ENCODE peak calls at places on chromosomes 11 and 22, in four cellular contexts. B is stomach, Q is suprapubic skin, T is upper lobe of left lung. E is an unnamed sample.

GRCh38 chr11:119108151-119108856 is 1.2 kb downstream of the C2CD2L start:
- DNase-seq in Q (no peak), T (peak), B (peak), E (peak)

GRCh38 chr11:14894657-14895598 is 2.9 kb upstream of the CYP2R1 start:
- DNase-seq in Q (no peak), B (no peak), T (peak), E (no peak)

GRCh38 chr22:48257690-48258065 is 1495.2 kb downstream of the TBC1D22A start:
- DNase-seq in T (no peak), Q (peak), B (no peak), E (no peak)

GRCh38 chr11:76670475-76671235 is at the start of gene LRRC32:
- DNase-seq in Q (no peak), B (peak), T (peak), E (no peak)

GRCh38 chr11:118290923-118291322 is 13.6 kb upstream of the CD3E start:
- DNase-seq in T (peak), Q (no peak), B (peak), E (peak)

GRCh38 chr11:47992959-47993820 is 12.8 kb downstream of the PTPRJ start:
- DNase-seq in T (peak), Q (no peak), B (no peak), E (no peak)

GRCh38 chr11:121965330-121965729 is 150.7 kb downstream of the BLID start:
- DNase-seq in Q (no peak), B (no peak), T (no peak), E (no peak)

GRCh38 chr11:114563077-114563476 is 3.4 kb upstream of the NXPE1 start:
- DNase-seq in B (no peak), Q (no peak), T (no peak), E (no peak)

GRCh38 chr22:50684501-50684900 is 11.9 kb downstream of the SHANK3 start:
- DNase-seq in Q (no peak), B (peak), T (no peak), E (no peak)

GRCh38 chr11:75560644-75561043 is 1.4 kb upstream of the SERPINH1 start:
- DNase-seq in B (no peak), Q (no peak), T (no peak), E (no peak)

GRCh38 chr11:118532091-118532490 is 1.1 kb downstream of the TMEM25 start:
- DNase-seq in T (no peak), Q (no peak), B (no peak), E (no peak)

GRCh38 chr22:19201858-19202798 is 23.6 kb upstream of the SLC25A1 start:
- DNase-seq in T (no peak), Q (no peak), B (no peak), E (no peak)

GRCh38 chr11:69638941-69639681 is 1.8 kb upstream of the CCND1 start:
- DNase-seq in Q (peak), B (peak), T (peak), E (peak)

GRCh38 chr22:36486619-36487384 is 5.4 kb upstream of the TXN2 start:
- DNase-seq in T (no peak), Q (no peak), B (peak), E (peak)

GRCh38 chr22:38784035-38784434 is 9.9 kb downstream of the DNAL4 start:
- DNase-seq in T (no peak), Q (no peak), B (no peak), E (no peak)

GRCh38 chr11:92769125-92769524 is 200.3 kb upstream of the MTNR1B start:
- DNase-seq in B (no peak), Q (no peak), T (no peak), E (no peak)

GRCh38 chr11:16293204-16293681 is 63.1 kb downstream of the SOX6 start:
- DNase-seq in B (no peak), Q (no peak), T (no peak), E (no peak)

GRCh38 chr11:83835423-83835822 is 549.3 kb upstream of the CCDC90B start:
- DNase-seq in T (no peak), Q (no peak), B (no peak), E (no peak)

GRCh38 chr22:35930933-35931332 is 97.7 kb downstream of the RBFOX2 start:
- DNase-seq in T (no peak), B (no peak), Q (no peak), E (no peak)

GRCh38 chr11:63951779-63952536 is 13.2 kb downstream of the NAA40 start:
- DNase-seq in T (no peak), B (no peak), Q (no peak), E (peak)

GRCh38 chr11:128733440-128734115 is 39.7 kb downstream of the FLI1 start:
- DNase-seq in Q (no peak), B (no peak), T (no peak), E (no peak)

DNA sequence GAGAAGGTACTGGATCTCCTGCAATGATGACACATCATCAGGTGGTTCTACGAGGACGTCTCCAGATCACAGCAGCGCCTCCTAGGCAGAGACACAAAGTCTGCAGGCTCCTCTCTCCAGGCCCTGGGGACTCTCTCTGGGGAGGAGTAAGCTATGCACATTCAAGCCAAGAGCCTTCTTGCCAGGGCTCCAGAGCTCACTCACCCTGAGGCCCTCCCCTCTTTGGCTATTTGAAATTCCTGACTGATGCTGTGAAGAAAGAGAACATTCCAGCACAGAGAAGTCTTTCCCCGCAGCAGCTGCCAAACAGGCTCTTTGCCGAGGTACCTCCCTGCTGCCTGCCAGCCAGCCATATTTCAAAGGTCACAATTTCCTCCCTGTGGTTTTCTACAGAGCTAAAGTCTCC is 204.9 kb downstream of the CSNK2A3 start:
- DNase-seq in T (peak), Q (no peak), B (no peak), E (peak)
- TF ChIP-seq POLR2AphosphoS5 in T (no peak), Q (peak), B (peak), E (peak)

DNA sequence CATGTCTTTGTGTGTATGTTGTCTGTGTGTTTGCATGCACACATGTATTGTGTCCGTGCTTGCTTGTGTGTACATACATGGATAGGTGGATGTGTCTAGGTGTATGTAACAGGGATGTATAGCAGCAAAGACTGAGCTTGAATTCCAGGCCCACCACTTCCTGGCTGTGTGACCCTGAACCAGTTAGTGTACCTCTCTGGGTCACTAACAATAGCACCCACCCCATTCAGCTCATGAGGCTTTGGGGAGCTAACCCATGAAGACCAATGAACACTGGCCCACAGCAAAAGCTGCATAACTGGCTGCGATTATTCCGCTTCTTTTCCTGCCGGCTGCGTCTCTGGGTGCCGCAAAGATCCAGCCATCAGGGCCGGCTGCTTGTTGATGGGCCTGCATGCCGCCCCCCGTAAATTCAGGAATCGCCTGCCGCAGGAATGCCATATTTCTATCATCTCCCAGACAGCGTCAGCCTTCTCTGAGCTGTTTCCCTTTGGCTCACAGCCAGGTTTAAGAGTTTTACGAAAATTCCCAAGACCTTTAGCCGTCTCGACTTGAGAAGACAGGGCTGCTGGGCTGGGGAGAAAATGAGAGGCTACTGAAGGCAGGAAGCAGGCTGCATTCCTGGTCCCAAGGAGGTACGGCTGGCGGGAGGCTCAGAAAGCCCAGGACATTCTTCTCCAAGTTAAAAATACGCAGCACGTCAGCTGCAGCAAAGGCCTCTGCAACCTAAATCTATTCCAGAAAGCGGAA is 224.6 kb downstream of the MN1 start:
- DNase-seq in T (no peak), B (no peak), Q (no peak), E (no peak)
- TF ChIP-seq POLR2AphosphoS5 in T (no peak), B (no peak), Q (no peak), E (no peak)

GRCh38 chr11:113322158-113322557 is 7.8 kb downstream of the TTC12 start:
- DNase-seq in B (no peak), T (no peak), Q (no peak), E (no peak)

GRCh38 chr11:113319085-113319484 is 4.7 kb downstream of the TTC12 start:
- DNase-seq in Q (no peak), T (no peak), B (no peak), E (no peak)

GRCh38 chr11:113329725-113330124 is 15.3 kb downstream of the TTC12 start:
- DNase-seq in B (no peak), T (no peak), Q (no peak), E (no peak)

DNA sequence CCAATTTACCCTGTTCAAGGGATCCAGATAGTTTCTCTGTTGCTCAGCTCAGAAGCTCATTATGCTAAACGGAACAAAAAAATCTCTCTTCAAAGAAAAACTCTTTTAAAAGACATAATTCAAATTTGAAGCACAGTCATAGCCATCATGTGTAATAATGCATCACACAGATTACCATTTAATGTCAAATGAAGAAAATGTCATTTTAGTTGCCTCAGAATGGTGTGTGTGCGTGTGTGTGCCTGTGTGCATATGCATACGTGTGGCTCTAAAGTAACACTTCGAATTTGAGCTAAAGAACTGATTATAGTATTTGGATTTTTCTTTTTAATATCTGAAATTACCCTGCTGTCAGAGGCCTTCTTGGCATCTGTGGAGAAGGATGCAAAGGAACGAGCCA is 9.9 kb downstream of the TTC12 start:
- DNase-seq in Q (no peak), B (no peak), T (no peak), E (no peak)
- TF ChIP-seq POLR2AphosphoS5 in Q (no peak), B (no peak), T (no peak), E (no peak)

DNA sequence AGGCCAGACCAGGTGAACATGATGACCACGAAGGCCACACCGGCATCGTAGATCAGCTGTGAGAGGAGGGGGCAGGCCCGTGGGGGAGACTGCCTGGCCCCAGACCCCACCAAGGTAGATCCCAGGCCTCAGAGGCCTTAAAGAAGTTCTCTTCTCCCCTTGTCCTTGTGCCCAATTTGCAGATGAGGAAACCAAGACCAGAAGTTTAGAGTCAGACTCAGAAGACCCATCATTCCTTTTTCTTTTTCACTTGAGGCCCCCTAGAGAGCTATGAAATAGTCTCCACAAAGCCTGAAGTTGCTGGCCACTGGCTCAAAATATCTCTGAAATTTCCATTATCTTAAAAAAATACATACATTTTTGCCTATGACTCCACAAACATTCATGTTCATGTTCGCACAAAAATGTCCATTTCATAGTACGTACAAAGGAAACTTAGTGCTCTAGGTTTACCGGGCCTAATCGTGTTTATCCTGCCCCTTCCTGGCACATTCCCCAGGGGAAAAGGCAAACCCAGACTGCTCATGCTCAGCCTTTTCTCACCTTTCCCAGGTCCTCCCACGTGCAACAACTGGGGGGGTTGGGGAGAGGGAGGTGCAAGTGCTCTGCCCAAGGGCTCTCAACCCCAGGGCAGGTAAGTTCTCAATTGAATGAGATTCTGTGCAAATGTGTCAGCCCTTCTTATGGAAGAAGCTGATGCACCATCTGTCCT is 19.2 kb downstream of the SLC43A1 start:
- DNase-seq in Q (no peak), B (peak), T (peak), E (no peak)
- TF ChIP-seq POLR2AphosphoS5 in Q (no peak), B (no peak), T (no peak), E (no peak)